ENCODE peak calls at places on chromosomes 11 and 22, in six cellular contexts. R is HTR-8/SVneo; T is activated naive CD8-positive, alpha-beta T cell treated with anti-CD3 and anti-CD28 coated beads for 36 hours; B is GM12865; W is activated CD8-positive, alpha-beta memory T cell treated with anti-CD3 and anti-CD28 coated beads for 4 hours; M is H4. V is an unnamed sample.

GRCh38 chr11:29260939-29261705 is 755.7 kb downstream of the KCNA4 start:
- DNase-seq in B (no peak), W (no peak), M (peak; percentile 46), T (no peak), R (no peak), V (no peak)

GRCh38 chr22:20595461-20595860 is 88.1 kb downstream of the MED15 start:
- DNase-seq in R (no peak), B (no peak), W (no peak), T (no peak), M (no peak), V (no peak)

GRCh38 chr11:65894034-65894591 is 3.6 kb downstream of the CCDC85B start:
- DNase-seq in W (no peak), B (peak; percentile 68), T (no peak), M (no peak), R (no peak), V (no peak)

GRCh38 chr11:105611837-105612480 is 2.1 kb downstream of the GRIA4 start:
- DNase-seq in M (no peak), R (no peak), T (no peak), W (no peak), B (no peak), V (no peak)

GRCh38 chr22:46547883-46548244 is 10.4 kb upstream of the CELSR1 start:
- DNase-seq in T (no peak), W (no peak), R (no peak), M (peak; percentile 53), B (no peak), V (no peak)

GRCh38 chr22:35835998-35836691 is 118.5 kb downstream of the APOL5 start:
- DNase-seq in B (no peak), R (peak; percentile 41), T (no peak), M (peak; percentile 85), W (no peak), V (no peak)

GRCh38 chr11:79413258-79413657 is 27.6 kb downstream of the TENM4 start:
- DNase-seq in M (peak; percentile 25), B (no peak), W (no peak), T (no peak), R (no peak), V (no peak)

GRCh38 chr11:1218256-1218787 is 4.5 kb upstream of the MUC5B start:
- DNase-seq in B (no peak), R (no peak), W (no peak), T (no peak), M (no peak), V (no peak)

GRCh38 chr11:110086892-110087309 is 6.3 kb upstream of the ZC3H12C start:
- DNase-seq in W (no peak), R (no peak), B (no peak), T (no peak), M (no peak), V (no peak)